ENCODE peak calls at places on chromosomes 12 and 14, in eight cellular contexts. H, J, R, U, K, O, B and T are unnamed samples.

GRCh38 chr14:98120831-98121464 is 1151.0 kb downstream of the BCL11B start:
- DNase-seq in O (no peak), H (no peak), K (no peak), J (no peak), R (no peak), B (no peak), U (no peak), T (no peak)

GRCh38 chr12:95625012-95625411 is 73.7 kb upstream of the USP44 start:
- DNase-seq in J (no peak), K (no peak), B (no peak), H (no peak), O (no peak), R (no peak), U (no peak), T (no peak)

GRCh38 chr12:124938066-124938465 is 23.6 kb upstream of the UBC start:
- DNase-seq in R (no peak), J (no peak), B (no peak), O (no peak), H (no peak), U (no peak), K (no peak), T (no peak)

GRCh38 chr14:51093371-51094281 is 1.3 kb downstream of the TRIM9 start:
- DNase-seq in J (no peak), O (peak; percentile 25), U (no peak), H (peak; percentile 69), R (no peak), B (peak; percentile 21), K (peak; percentile 7), T (peak; percentile 83)

GRCh38 chr12:92439397-92439779 is 263.4 kb upstream of the PLEKHG7 start:
- DNase-seq in B (peak; percentile 72), O (peak; percentile 29), K (no peak), J (peak; percentile 57), R (no peak), U (no peak), H (no peak), T (no peak)

GRCh38 chr12:83128529-83128928 is 441.8 kb downstream of the TMTC2 start:
- DNase-seq in H (no peak), K (no peak), B (peak; percentile 55), U (no peak), J (no peak), O (no peak), R (no peak), T (no peak)

GRCh38 chr14:56633544-56633943 is 53.9 kb downstream of the TMEM260 start:
- DNase-seq in B (no peak), J (no peak), O (no peak), K (no peak), H (no peak), U (no peak), R (no peak), T (no peak)

GRCh38 chr12:80226576-80226975 is 127.2 kb downstream of the OTOGL start:
- DNase-seq in H (no peak), B (peak; percentile 55), U (no peak), O (no peak), K (no peak), J (no peak), R (no peak), T (no peak)

DNA sequence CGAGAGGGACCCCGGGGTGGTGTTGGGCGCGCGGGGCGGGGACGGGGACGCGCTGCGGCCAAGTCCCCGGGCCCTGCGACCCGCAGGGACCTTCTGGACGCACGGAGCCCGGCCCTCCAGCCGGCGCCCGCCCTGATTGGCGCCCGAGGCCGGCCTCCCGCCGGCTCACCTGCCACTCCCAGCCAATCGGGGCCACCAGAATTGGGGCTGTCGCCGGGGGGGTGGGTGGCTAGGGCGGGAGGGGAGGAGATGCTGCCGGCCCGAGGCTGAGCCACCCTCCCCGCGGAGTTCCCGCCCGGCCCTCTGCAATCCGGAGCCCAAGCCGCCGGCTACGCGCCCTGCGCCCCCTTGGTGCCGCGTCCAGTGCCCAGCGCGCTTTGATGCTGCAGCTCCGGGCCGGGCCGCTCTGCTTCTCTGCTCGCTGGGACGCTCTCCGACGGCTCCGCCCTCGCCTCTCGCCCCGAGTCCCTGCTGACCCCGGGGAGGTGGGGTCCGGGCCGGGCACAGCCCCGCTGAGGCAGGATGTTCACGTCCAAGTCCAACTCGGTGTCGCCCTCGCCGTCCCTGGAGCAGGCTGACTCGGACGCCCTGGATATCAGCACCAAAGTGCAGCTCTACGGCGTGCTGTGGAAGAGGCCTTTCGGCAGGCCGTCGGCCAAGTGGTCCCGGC is at the start of gene PLEKHD1:
- DNase-seq in O (peak; percentile 26), B (no peak), K (peak; percentile 67), R (no peak), H (no peak), J (no peak), U (no peak), T (peak; percentile 12)
- H3K4me3 ChIP-seq in O (peak within 1 kb of the TSS; percentile 33), B (peak within 1 kb of the TSS; percentile 32), K (peak within 1 kb of the TSS; percentile 49), R (no peak within 1 kb of the TSS), H (no peak within 1 kb of the TSS), J (peak within 1 kb of the TSS; percentile 44), U (peak within 1 kb of the TSS; percentile 67), T (peak within 1 kb of the TSS; percentile 59)

GRCh38 chr12:2773199-2773875 is 21.4 kb upstream of the FKBP4 start:
- DNase-seq in B (no peak), O (no peak), U (no peak), H (peak; percentile 13), R (no peak), J (no peak), K (no peak), T (no peak)
- H3K27ac ChIP-seq in B (no peak overlapping the region), O (no peak overlapping the region), U (no peak overlapping the region), H (no peak overlapping the region), R (no peak overlapping the region), J (no peak overlapping the region), K (no peak overlapping the region), T (no peak overlapping the region)

GRCh38 chr12:116637589-116638165 is 78.5 kb downstream of the MAP1LC3B2 start:
- DNase-seq in R (no peak), K (no peak), O (no peak), H (no peak), B (no peak), J (no peak), U (no peak), T (no peak)

GRCh38 chr12:116639765-116640164 is 80.6 kb downstream of the MAP1LC3B2 start:
- DNase-seq in R (no peak), U (no peak), B (no peak), K (no peak), O (no peak), H (no peak), J (no peak), T (no peak)

GRCh38 chr12:116636636-116637519 is 77.7 kb downstream of the MAP1LC3B2 start:
- DNase-seq in J (no peak), K (no peak), R (no peak), U (peak; percentile 90), O (no peak), B (no peak), H (no peak), T (no peak)

GRCh38 chr12:116640320-116640719 is 81.1 kb downstream of the MAP1LC3B2 start:
- DNase-seq in J (no peak), B (no peak), K (no peak), H (no peak), O (no peak), U (no peak), R (no peak), T (no peak)

DNA sequence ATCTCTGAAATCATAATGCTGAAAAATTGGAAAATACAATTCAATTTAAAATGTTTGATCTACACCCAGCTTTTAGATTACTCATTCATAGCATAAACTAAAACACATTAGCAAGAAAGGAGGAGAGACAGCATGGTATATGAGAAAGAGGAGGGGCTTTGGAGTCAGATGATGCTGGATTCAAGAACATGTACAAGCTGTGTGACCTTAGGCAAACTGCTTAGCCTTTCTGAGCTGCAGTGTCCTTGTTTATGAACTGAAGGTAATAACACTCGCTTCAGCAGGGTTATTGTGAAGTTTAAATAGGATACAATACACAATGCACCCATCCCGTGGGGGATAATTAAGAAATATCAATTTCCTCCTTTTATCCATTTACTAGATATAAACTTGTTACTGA is 79.2 kb downstream of the MAP1LC3B2 start:
- DNase-seq in J (no peak), B (no peak), U (no peak), O (no peak), K (no peak), H (no peak), R (no peak), T (no peak)
- H3K27me3 ChIP-seq in J (no peaks in the 10 kb centered on the region), B (no peaks in the 10 kb centered on the region), U (peaks cover 1% of the 10 kb centered on the region), O (no peaks in the 10 kb centered on the region), K (no peaks in the 10 kb centered on the region), H (no peaks in the 10 kb centered on the region), R (no peaks in the 10 kb centered on the region), T (no peaks in the 10 kb centered on the region)

GRCh38 chr12:57048423-57048822 is 1.5 kb downstream of the MYO1A start:
- DNase-seq in B (no peak), K (no peak), U (no peak), O (no peak), H (no peak), J (no peak), R (no peak), T (no peak)
- H3K4me3 ChIP-seq in B (no peak overlapping the region), K (no peak overlapping the region), U (no peak overlapping the region), O (no peak overlapping the region), H (no peak overlapping the region), J (no peak overlapping the region), R (no peak overlapping the region), T (no peak overlapping the region)